ENCODE peak calls at places on chromosomes 13 and 19, in five cellular contexts. O is activated CD8-positive, alpha-beta memory T cell treated with anti-CD3 and anti-CD28 coated beads for 48 hours; Q is activated CD4-positive, CD25-positive, alpha-beta regulatory T cell; A is stimulated activated CD8-positive, alpha-beta memory T cell treated with anti-CD3 and anti-CD28 coated beads, Interleukin-7, amount 100 ng/mL, for 4 hours; B is NCI-H1092. C is an unnamed sample.

GRCh38 chr13:24503376-24503690 is 9.2 kb downstream of the PARP4 start:
- DNase-seq in O (no peak), Q (no peak), A (no peak), B (no peak), C (no peak)

GRCh38 chr19:49408816-49409440 is 14.3 kb downstream of the PTH2 start:
- DNase-seq in O (no peak), Q (no peak), A (no peak), B (no peak), C (no peak)

GRCh38 chr19:19643158-19644053 is at the start of gene GMIP:
- DNase-seq in O (peak; percentile 76), Q (peak; percentile 85), A (peak; percentile 80), B (peak; percentile 49), C (peak; percentile 75)

GRCh38 chr19:50460161-50460765 is 16.0 kb upstream of the EMC10 start:
- DNase-seq in O (no peak), Q (no peak), A (no peak), B (no peak), C (no peak)

GRCh38 chr13:36891752-36892151 is 28.3 kb downstream of the SMAD9 start:
- DNase-seq in O (no peak), Q (no peak), A (no peak), B (no peak), C (no peak)

GRCh38 chr13:34591801-34592454 is 350.1 kb upstream of the NBEA start:
- DNase-seq in O (no peak), Q (no peak), A (no peak), B (no peak), C (no peak)

GRCh38 chr13:78015782-78016181 is 97.2 kb upstream of the EDNRB start:
- DNase-seq in O (no peak), Q (no peak), A (no peak), B (no peak), C (no peak)

GRCh38 chr13:86559915-86560314 is 760.7 kb upstream of the SLITRK6 start:
- DNase-seq in O (no peak), Q (no peak), A (no peak), B (peak; percentile 21), C (no peak)

GRCh38 chr19:8320564-8321066 is 560 bp downstream of the NDUFA7 start:
- DNase-seq in O (no peak), Q (no peak), A (no peak), B (no peak), C (no peak)